ENCODE peak calls at places on chromosomes 1 and 21, in five cellular contexts. J is body of pancreas, S is sigmoid colon, N is transverse colon, D is endothelial cell of umbilical vein. T is an unnamed sample.

GRCh38 chr1:239763850-239764249 is 327.8 kb upstream of the FMN2 start:
- DNase-seq in D (no peak), J (no peak), S (no peak), N (no peak), T (no peak)

GRCh38 chr1:207076181-207076949 is 12.3 kb upstream of the C4BPB start:
- DNase-seq in D (no peak), N (no peak), J (no peak), S (no peak), T (peak)

GRCh38 chr1:18955442-18956188 is 861 bp downstream of the IFFO2 start:
- DNase-seq in J (peak), D (peak), N (peak), S (no peak), T (peak)

GRCh38 chr1:213647864-213648650 is 339.7 kb upstream of the PROX1 start:
- DNase-seq in J (no peak), N (no peak), S (no peak), D (no peak), T (no peak)

GRCh38 chr1:172399369-172400072 is 21.0 kb upstream of the C1orf105 start:
- DNase-seq in J (peak), N (peak), D (peak), S (peak), T (peak)

GRCh38 chr1:10402729-10403274 is 3.9 kb downstream of the PGD start:
- DNase-seq in J (no peak), N (no peak), S (no peak), D (no peak), T (no peak)

GRCh38 chr1:180927841-180928240 is 15.1 kb downstream of the KIAA1614 start:
- DNase-seq in S (no peak), N (no peak), D (no peak), J (no peak), T (no peak)

GRCh38 chr21:32653326-32653901 is 41.2 kb upstream of the CFAP298 start:
- DNase-seq in D (peak), J (peak), S (no peak), N (no peak), T (peak)

GRCh38 chr1:99557556-99558256 is 88.2 kb upstream of the PALMD start:
- DNase-seq in N (no peak), D (peak), J (no peak), S (no peak), T (no peak)

GRCh38 chr1:17031436-17031835 is 19.7 kb upstream of the ATP13A2 start:
- DNase-seq in S (no peak), N (no peak), D (no peak), J (no peak), T (no peak)

GRCh38 chr1:53442297-53442696 is 16.9 kb upstream of the DMRTB1 start:
- DNase-seq in D (no peak), J (no peak), S (no peak), N (no peak), T (peak)

GRCh38 chr1:4306559-4307467 is 347.6 kb upstream of the AJAP1 start:
- DNase-seq in D (no peak), N (no peak), J (no peak), S (no peak), T (no peak)

GRCh38 chr1:19029191-19030085 is 73.0 kb upstream of the IFFO2 start:
- DNase-seq in D (no peak), N (no peak), J (peak), S (no peak), T (no peak)

GRCh38 chr1:165763442-165763841 is 5.2 kb downstream of the TMCO1 start:
- DNase-seq in D (no peak), N (no peak), J (no peak), S (no peak), T (no peak)

GRCh38 chr1:226108935-226109828 is 46.7 kb downstream of the H3-3A start:
- DNase-seq in J (peak), S (peak), D (no peak), N (no peak), T (no peak)

GRCh38 chr1:226111865-226112395 is 49.4 kb downstream of the H3-3A start:
- DNase-seq in N (no peak), S (no peak), J (no peak), D (no peak), T (no peak)

GRCh38 chr1:226111109-226111864 is 48.8 kb downstream of the H3-3A start:
- DNase-seq in S (no peak), J (no peak), D (no peak), N (no peak), T (peak)

GRCh38 chr1:226109829-226110248 is 47.3 kb downstream of the H3-3A start:
- DNase-seq in N (peak), D (peak), S (peak), J (peak), T (peak)

GRCh38 chr1:226110249-226111108 is 48.0 kb downstream of the H3-3A start:
- DNase-seq in S (peak), D (peak), J (peak), N (peak), T (peak)
- TF ChIP-seq POLR2A in S (no peak), D (no peak), J (peak), N (peak), T (peak)

GRCh38 chr1:220748091-220748934 is at the start of gene MTARC2:
- DNase-seq in J (peak), N (peak), S (peak), D (peak), T (peak)
- TF ChIP-seq POLR2A in J (peak), N (peak), S (peak), D (peak), T (no peak)

GRCh38 chr1:43455205-43455889 is 1.6 kb upstream of the HYI start:
- DNase-seq in S (no peak), J (peak), D (no peak), N (peak), T (no peak)

GRCh38 chr1:43454270-43455011 is 710 bp upstream of the HYI start:
- DNase-seq in J (peak), D (peak), N (peak), S (peak), T (peak)

GRCh38 chr1:43451701-43452532 is 1.8 kb downstream of the HYI start:
- DNase-seq in J (no peak), D (no peak), S (peak), N (no peak), T (no peak)

GRCh38 chr1:43452789-43453441 is 816 bp downstream of the HYI start:
- DNase-seq in S (peak), N (no peak), D (peak), J (peak), T (peak)

DNA sequence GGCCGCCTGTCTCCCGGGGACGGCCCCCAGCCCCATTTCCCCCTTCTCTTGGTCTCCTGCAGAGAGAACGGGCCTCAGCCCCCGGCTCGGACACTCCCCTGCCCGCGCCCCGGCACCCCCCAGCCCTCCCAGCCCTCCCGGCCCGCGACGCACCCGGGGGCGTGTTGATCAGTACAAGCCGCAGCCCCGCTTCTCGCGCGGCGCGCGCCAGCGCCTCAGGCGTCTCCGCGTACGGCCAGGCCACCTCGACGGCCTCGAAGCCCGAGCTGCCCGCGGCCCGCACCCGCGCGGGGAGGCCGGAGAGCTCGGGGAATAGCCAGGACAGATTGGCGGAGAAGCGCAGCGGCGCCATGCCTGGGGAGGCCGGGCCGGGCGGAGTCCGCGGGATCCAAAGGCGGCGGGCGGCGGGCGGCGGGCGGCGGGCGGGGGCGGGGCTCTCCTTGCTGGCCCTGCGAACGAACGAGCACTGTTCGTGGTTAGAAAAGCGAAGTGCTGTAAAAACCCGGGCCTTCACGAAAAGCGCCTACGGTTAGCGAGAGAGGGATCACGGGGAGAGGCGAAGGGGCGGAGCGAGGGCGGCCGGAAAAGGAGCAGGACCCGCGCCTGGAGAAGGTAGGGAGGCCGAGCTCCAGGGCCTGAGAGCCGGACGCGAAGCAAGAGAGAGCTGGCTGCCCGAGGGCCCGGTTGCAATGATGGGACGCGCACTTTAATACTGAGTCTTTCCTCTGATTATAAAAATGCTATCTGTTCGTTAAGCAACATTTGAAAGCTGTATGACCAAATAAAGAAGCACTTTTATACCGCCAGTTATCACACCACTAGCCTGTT is at the start of gene HYI:
- DNase-seq in S (peak), N (peak), D (peak), J (peak), T (peak)
- TF ChIP-seq POLR2A in S (peak), N (peak), D (peak), J (no peak), T (no peak)

GRCh38 chr1:245961137-245961540 is 545.9 kb downstream of the SMYD3 start:
- DNase-seq in D (no peak), J (no peak), S (no peak), N (no peak), T (no peak)

GRCh38 chr1:245962453-245962852 is 544.6 kb downstream of the SMYD3 start:
- DNase-seq in S (no peak), D (no peak), J (no peak), N (no peak), T (no peak)

GRCh38 chr1:245963649-245964048 is 543.4 kb downstream of the SMYD3 start:
- DNase-seq in J (no peak), D (no peak), S (no peak), N (no peak), T (no peak)

GRCh38 chr1:245957446-245957845 is 549.6 kb downstream of the SMYD3 start:
- DNase-seq in S (no peak), D (peak), J (no peak), N (no peak), T (no peak)

GRCh38 chr1:245960171-245960570 is 546.9 kb downstream of the SMYD3 start:
- DNase-seq in D (peak), N (no peak), S (no peak), J (no peak), T (no peak)
- TF ChIP-seq POLR2A in D (no peak), N (no peak), S (no peak), J (no peak), T (no peak)

GRCh38 chr1:44031900-44032817 is 897 bp upstream of the SLC6A9 start:
- DNase-seq in S (peak), J (no peak), N (peak), D (no peak), T (peak)

GRCh38 chr1:44031051-44031899 is at the start of gene SLC6A9:
- DNase-seq in D (peak), S (peak), N (peak), J (peak), T (peak)

GRCh38 chr1:44029260-44029910 is 1.9 kb downstream of the SLC6A9 start:
- DNase-seq in N (no peak), D (no peak), S (peak), J (peak), T (no peak)

GRCh38 chr1:44029911-44030605 is 1.2 kb downstream of the SLC6A9 start:
- DNase-seq in N (peak), D (peak), S (peak), J (peak), T (peak)

GRCh38 chr1:44030606-44031050 is 634 bp downstream of the SLC6A9 start:
- DNase-seq in D (peak), S (peak), J (no peak), N (no peak), T (peak)
- TF ChIP-seq POLR2A in D (no peak), S (peak), J (no peak), N (peak), T (no peak)

GRCh38 chr1:77282187-77282865 is 507 bp downstream of the AK5 start:
- DNase-seq in S (no peak), N (no peak), J (peak), D (peak), T (no peak)

GRCh38 chr1:77280962-77281361 is 857 bp upstream of the AK5 start:
- DNase-seq in D (no peak), N (no peak), J (no peak), S (no peak), T (no peak)

GRCh38 chr1:77282866-77283539 is 1.2 kb downstream of the AK5 start:
- DNase-seq in J (no peak), D (peak), N (no peak), S (no peak), T (no peak)

GRCh38 chr1:77279929-77280328 is 1.9 kb upstream of the AK5 start:
- DNase-seq in N (no peak), J (no peak), S (no peak), D (no peak), T (no peak)

DNA sequence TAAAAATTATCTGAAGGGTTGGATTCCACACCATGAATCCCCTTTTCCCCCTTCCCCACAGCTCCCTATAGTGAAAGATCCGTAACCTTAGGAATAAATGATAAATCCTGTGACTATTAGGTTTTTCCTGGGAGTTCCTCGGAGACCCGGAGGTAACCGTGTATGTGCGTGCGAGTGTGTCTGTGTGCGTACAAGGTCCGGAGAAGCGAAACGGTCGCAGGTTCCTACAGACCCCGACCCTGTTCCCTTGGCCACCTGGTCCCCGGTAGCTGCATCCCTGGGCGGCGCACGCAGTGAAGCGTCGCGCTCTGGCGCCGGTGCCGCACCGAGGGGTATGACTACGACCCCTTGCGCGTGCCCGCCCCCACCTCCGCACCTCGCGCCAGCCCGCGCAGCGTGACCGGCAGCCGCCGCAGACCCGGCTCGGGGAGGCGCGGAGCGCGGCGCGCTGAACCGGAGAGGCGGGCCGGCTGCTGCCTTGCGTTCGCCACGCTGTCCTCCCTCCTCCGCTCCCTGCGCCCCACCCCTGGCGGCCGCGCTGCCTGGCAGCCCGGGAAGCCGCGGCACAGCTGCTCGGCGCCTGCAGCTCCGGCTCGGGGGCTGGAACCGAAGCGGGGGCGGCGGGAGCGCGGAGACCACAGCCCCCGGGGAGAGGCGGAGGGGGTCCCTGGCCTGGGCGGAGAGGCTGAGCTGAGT is at the start of gene AK5:
- DNase-seq in D (peak), J (peak), S (no peak), N (no peak), T (peak)
- TF ChIP-seq POLR2A in D (no peak), J (no peak), S (no peak), N (no peak), T (no peak)

DNA sequence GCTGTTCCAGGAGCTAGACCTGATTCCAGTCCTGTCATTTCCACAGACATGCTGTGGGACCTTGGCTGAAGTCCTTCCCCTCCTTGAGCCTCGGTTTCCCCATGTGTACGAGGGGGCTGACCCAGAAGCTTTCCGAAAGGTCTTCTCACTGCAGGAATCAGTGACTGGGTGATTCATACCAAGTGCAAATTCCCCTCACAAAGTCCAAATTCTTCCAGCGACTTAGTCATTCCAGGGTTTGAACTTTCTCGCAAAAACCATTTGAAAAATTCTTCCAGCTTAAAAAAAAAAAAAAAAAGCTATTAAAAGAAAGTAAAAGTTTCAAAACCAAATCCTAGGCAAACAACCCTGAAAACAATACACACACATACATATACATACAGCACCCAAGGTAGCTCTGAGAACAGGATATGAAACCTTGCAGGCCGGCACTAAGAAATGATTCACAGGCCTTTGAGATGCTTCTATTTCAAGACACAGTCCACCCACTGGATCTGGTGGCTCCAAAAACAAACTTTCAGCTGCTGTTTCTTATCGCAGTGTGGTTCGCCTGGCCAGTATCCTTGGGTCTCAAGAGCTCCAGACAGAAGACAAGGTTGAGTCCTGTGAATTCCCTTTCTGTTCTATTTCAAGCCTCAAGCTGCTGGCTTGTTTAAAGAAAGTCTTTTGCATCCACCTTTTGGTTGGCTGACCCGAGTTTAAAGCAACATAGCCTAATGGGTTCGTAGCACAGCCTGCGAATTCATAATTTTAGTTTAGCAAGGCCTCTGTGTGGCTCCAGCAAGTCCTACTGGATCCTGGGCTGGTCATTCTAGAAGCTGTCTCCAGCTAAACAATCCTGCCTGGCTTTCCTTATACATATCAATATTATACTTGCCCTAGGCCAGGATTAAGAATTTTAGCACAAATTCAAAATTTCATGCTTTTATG is 18.0 kb upstream of the ID3 start:
- DNase-seq in J (no peak), D (peak), S (peak), N (no peak), T (no peak)
- TF ChIP-seq POLR2A in J (no peak), D (no peak), S (no peak), N (no peak), T (no peak)

GRCh38 chr1:51331206-51332100 is 1.1 kb upstream of the TTC39A start:
- DNase-seq in N (peak), S (no peak), J (peak), D (peak), T (peak)
- TF ChIP-seq POLR2A in N (peak), S (no peak), J (no peak), D (no peak), T (no peak)

T was measured in erythroblast.